ENCODE peak calls at places on chromosome 10, in five cellular contexts. K, Y, N, W and P are unnamed samples.
A peak's percentile ranks its signal among the peaks of the same experiment; 100 is the strongest.

GRCh38 chr10:110498982-110499795 is 1.5 kb downstream of the DUSP5 start:
- DNase-seq in K (peak; percentile 42), Y (no peak), N (peak; percentile 78), W (peak; percentile 72), P (no peak)

GRCh38 chr10:88892223-88892967 is 12.3 kb downstream of the STAMBPL1 start:
- DNase-seq in K (no peak), Y (no peak), N (no peak), W (peak; percentile 85), P (no peak)

GRCh38 chr10:30671011-30671616 is 41.6 kb upstream of the LYZL2 start:
- DNase-seq in K (peak; percentile 79), Y (no peak), N (no peak), W (peak; percentile 80), P (no peak)

GRCh38 chr10:69124558-69125121 is 662 bp downstream of the VPS26A start:
- DNase-seq in K (peak; percentile 64), Y (no peak), N (peak; percentile 85), W (peak; percentile 61), P (no peak)

GRCh38 chr10:992523-993340 is 4.5 kb downstream of the GTPBP4 start:
- DNase-seq in K (no peak), Y (no peak), N (no peak), W (no peak), P (no peak)

GRCh38 chr10:112402917-112403316 is 29.0 kb downstream of the ACSL5 start:
- DNase-seq in K (no peak), Y (no peak), N (no peak), W (no peak), P (no peak)

GRCh38 chr10:61903991-61904350 is 2.5 kb downstream of the ARID5B start:
- DNase-seq in K (no peak), Y (no peak), N (no peak), W (peak; percentile 26), P (no peak)

GRCh38 chr10:95542761-95543160 is 18.4 kb downstream of the SORBS1 start:
- DNase-seq in K (no peak), Y (no peak), N (no peak), W (no peak), P (no peak)

DNA sequence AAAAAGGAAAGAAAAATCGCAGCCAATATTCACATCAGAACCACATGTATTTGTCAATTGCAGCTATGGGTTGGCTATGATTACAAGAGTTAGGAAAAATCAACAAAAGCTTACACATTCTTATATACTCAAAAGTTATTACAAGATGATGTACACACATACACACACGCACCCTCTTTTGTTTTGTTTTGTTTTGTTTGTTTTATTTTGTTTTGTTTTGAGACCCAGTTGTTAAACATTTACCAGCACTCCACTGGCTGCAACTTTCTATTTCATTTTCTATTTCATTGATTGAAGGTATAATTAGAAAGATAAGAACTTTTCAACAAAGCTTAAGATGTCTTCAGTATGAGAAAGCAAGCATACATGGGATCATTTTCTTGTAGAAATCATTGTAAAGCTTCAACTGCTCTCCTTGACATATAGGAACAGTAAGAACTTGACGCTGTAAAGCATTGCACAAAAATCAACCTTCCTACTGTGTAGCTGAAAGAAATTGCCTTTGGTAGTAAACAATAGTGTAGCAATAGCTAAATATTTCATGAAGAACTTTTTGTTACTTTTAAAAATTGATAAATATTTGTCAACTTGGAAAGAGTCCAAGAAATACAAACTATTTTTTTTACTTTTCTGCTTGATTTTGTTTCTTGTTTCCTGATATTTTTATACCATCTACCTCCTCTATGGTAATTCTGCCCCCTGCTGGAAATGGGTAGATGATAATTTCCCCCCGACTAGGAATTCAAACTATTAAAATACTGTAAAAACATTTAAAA is 205.9 kb downstream of the MBL2 start:
- DNase-seq in K (peak; percentile 41), Y (no peak), N (no peak), W (peak; percentile 71), P (no peak)
- TF ChIP-seq CTCF in K (peak; percentile 50), Y (no peak), N (peak; percentile 15), W (peak; percentile 71), P (no peak)

GRCh38 chr10:92913973-92914372 is 65.7 kb downstream of the EXOC6 start:
- DNase-seq in K (no peak), Y (no peak), N (no peak), W (no peak), P (no peak)

GRCh38 chr10:92916433-92916832 is 68.1 kb downstream of the EXOC6 start:
- DNase-seq in K (no peak), Y (no peak), N (no peak), W (no peak), P (no peak)

GRCh38 chr10:92915892-92916291 is 67.6 kb downstream of the EXOC6 start:
- DNase-seq in K (no peak), Y (no peak), N (no peak), W (no peak), P (no peak)

DNA sequence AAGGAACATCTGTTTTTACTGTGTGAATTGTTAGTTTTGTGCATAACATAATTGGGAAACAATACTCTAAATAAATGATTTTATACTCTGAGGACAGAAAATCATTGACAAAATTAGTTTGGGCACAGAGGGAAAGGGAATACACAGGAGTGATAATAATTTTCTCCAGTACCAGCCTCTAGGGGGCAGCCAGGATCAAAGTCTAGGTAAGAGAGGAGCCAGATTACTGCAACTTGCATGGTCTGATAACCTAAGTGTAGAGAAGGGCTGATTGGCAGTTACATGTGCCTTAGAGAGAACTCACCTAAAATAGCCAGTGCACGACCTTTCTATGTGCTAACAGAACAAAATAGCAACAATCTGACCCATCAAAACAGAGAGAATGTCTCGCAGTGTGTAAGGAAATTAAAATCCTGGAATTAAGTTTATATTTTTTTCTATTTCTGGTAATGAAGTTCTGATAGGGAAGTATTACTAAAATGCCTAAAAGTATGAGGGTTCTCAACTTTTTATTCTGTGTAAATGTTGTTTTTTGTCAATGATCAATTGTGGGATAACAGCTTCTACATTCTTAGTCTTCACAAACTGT is 66.3 kb downstream of the EXOC6 start:
- DNase-seq in K (peak; percentile 79), Y (no peak), N (no peak), W (peak; percentile 43), P (no peak)
- TF ChIP-seq CTCF in K (peak; percentile 59), Y (peak; percentile 60), N (peak; percentile 60), W (peak; percentile 82), P (no peak)

DNA sequence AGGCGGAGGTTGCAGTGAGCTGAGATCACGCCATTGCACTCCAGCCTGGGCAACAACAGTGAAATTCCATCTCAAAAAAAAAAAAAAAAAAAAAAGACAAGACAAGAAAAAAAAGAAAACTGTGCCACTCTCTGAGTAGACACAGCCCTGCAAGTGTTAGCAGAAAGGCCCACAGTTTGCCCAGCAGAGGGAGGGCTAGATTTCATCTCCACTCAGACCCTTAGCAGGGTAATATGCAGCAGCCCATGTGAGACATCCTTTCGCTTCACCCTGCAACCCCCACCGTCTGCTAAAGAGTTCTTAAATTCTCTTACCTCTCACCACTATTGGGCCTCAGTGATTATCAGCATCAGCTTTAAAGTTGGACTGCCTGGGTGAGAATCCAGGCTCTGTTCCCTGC is 38.2 kb downstream of the CTNNA3 start:
- DNase-seq in K (no peak), Y (no peak), N (no peak), W (no peak), P (no peak)
- TF ChIP-seq CTCF in K (no peak), Y (no peak), N (no peak), W (no peak), P (no peak)

GRCh38 chr10:122669045-122669444 is 30.6 kb downstream of the C10orf120 start:
- DNase-seq in K (no peak), Y (no peak), N (no peak), W (no peak), P (no peak)

GRCh38 chr10:122671355-122671754 is 28.3 kb downstream of the C10orf120 start:
- DNase-seq in K (no peak), Y (no peak), N (no peak), W (no peak), P (no peak)

GRCh38 chr10:122673731-122674130 is 25.9 kb downstream of the C10orf120 start:
- DNase-seq in K (no peak), Y (no peak), N (no peak), W (no peak), P (no peak)

GRCh38 chr10:122665946-122666345 is 33.7 kb downstream of the C10orf120 start:
- DNase-seq in K (no peak), Y (no peak), N (no peak), W (no peak), P (no peak)

GRCh38 chr10:122669842-122670241 is 29.8 kb downstream of the C10orf120 start:
- DNase-seq in K (no peak), Y (no peak), N (no peak), W (no peak), P (no peak)
- TF ChIP-seq CTCF in K (no peak), Y (no peak), N (no peak), W (no peak), P (no peak)

GRCh38 chr10:80165173-80165572 is 32.6 kb downstream of the PLAC9 start:
- DNase-seq in K (no peak), Y (no peak), N (peak; percentile 59), W (no peak), P (no peak)
- TF ChIP-seq CTCF in K (no peak), Y (no peak), N (no peak), W (peak; percentile 13), P (no peak)